ENCODE peak calls at places on chromosomes 6 and 20, in eight cellular contexts. One of them, this sample, is unnamed.
A peak's percentile ranks its signal among the peaks of the same experiment; 100 is the strongest.

GRCh38 chr6:155066371-155066770 is 71.3 kb downstream of the TIAM2 start:
- DNase-seq in astrocyte of the cerebellum: peak; percentile 61
- DNase-seq in RWPE1: no peak
- DNase-seq in effector memory CD4-positive, alpha-beta T cell: no peak
- DNase-seq in Panc1: no peak
- DNase-seq in stimulated activated CD4-positive, alpha-beta T cell treated with anti-CD3 and anti-CD28 coated beads, Interleukin-1b, Interleukin-23, amount 100 ng/mL, for 1 hour: no peak
- DNase-seq in caudate nucleus: no peak
- DNase-seq in AG09319: no peak
- DNase-seq in this sample: no peak

GRCh38 chr20:48897298-48898044 is 24.0 kb upstream of the ARFGEF2 start:
- DNase-seq in astrocyte of the cerebellum: peak; percentile 86
- DNase-seq in RWPE1: peak; percentile 93
- DNase-seq in effector memory CD4-positive, alpha-beta T cell: no peak
- DNase-seq in Panc1: peak; percentile 91
- DNase-seq in stimulated activated CD4-positive, alpha-beta T cell treated with anti-CD3 and anti-CD28 coated beads, Interleukin-1b, Interleukin-23, amount 100 ng/mL, for 1 hour: no peak
- DNase-seq in caudate nucleus: no peak
- DNase-seq in AG09319: peak; percentile 53
- DNase-seq in this sample: no peak

GRCh38 chr6:164928041-164928321 is 381.4 kb downstream of the C6orf118 start:
- DNase-seq in astrocyte of the cerebellum: no peak
- DNase-seq in RWPE1: no peak
- DNase-seq in effector memory CD4-positive, alpha-beta T cell: no peak
- DNase-seq in Panc1: no peak
- DNase-seq in stimulated activated CD4-positive, alpha-beta T cell treated with anti-CD3 and anti-CD28 coated beads, Interleukin-1b, Interleukin-23, amount 100 ng/mL, for 1 hour: no peak
- DNase-seq in caudate nucleus: no peak
- DNase-seq in AG09319: no peak
- DNase-seq in this sample: no peak

GRCh38 chr6:15551798-15552197 is 111.0 kb downstream of the DTNBP1 start:
- DNase-seq in astrocyte of the cerebellum: peak; percentile 70
- DNase-seq in RWPE1: no peak
- DNase-seq in effector memory CD4-positive, alpha-beta T cell: no peak
- DNase-seq in Panc1: no peak
- DNase-seq in stimulated activated CD4-positive, alpha-beta T cell treated with anti-CD3 and anti-CD28 coated beads, Interleukin-1b, Interleukin-23, amount 100 ng/mL, for 1 hour: no peak
- DNase-seq in caudate nucleus: no peak
- DNase-seq in AG09319: no peak
- DNase-seq in this sample: no peak

GRCh38 chr6:156791261-156791850 is 14.2 kb downstream of the ARID1B start:
- DNase-seq in astrocyte of the cerebellum: no peak
- DNase-seq in RWPE1: peak; percentile 55
- DNase-seq in effector memory CD4-positive, alpha-beta T cell: no peak
- DNase-seq in Panc1: no peak
- DNase-seq in stimulated activated CD4-positive, alpha-beta T cell treated with anti-CD3 and anti-CD28 coated beads, Interleukin-1b, Interleukin-23, amount 100 ng/mL, for 1 hour: no peak
- DNase-seq in caudate nucleus: no peak
- DNase-seq in AG09319: no peak
- DNase-seq in this sample: no peak

GRCh38 chr20:2914160-2914559 is 40.9 kb downstream of the PTPRA start:
- DNase-seq in astrocyte of the cerebellum: peak; percentile 4
- DNase-seq in RWPE1: no peak
- DNase-seq in effector memory CD4-positive, alpha-beta T cell: no peak
- DNase-seq in Panc1: no peak
- DNase-seq in stimulated activated CD4-positive, alpha-beta T cell treated with anti-CD3 and anti-CD28 coated beads, Interleukin-1b, Interleukin-23, amount 100 ng/mL, for 1 hour: no peak
- DNase-seq in caudate nucleus: no peak
- DNase-seq in AG09319: no peak
- DNase-seq in this sample: no peak

GRCh38 chr6:73679009-73679408 is 17.0 kb upstream of the CD109 start:
- DNase-seq in astrocyte of the cerebellum: no peak
- DNase-seq in RWPE1: no peak
- DNase-seq in effector memory CD4-positive, alpha-beta T cell: no peak
- DNase-seq in Panc1: no peak
- DNase-seq in stimulated activated CD4-positive, alpha-beta T cell treated with anti-CD3 and anti-CD28 coated beads, Interleukin-1b, Interleukin-23, amount 100 ng/mL, for 1 hour: no peak
- DNase-seq in caudate nucleus: no peak
- DNase-seq in AG09319: no peak
- DNase-seq in this sample: no peak

GRCh38 chr6:99458319-99458718 is 33.2 kb upstream of the PNISR start:
- DNase-seq in astrocyte of the cerebellum: no peak
- DNase-seq in RWPE1: no peak
- DNase-seq in effector memory CD4-positive, alpha-beta T cell: no peak
- DNase-seq in Panc1: no peak
- DNase-seq in stimulated activated CD4-positive, alpha-beta T cell treated with anti-CD3 and anti-CD28 coated beads, Interleukin-1b, Interleukin-23, amount 100 ng/mL, for 1 hour: no peak
- DNase-seq in caudate nucleus: no peak
- DNase-seq in AG09319: no peak
- DNase-seq in this sample: no peak

GRCh38 chr20:25494506-25495188 is 87.2 kb downstream of the GINS1 start:
- DNase-seq in astrocyte of the cerebellum: no peak
- DNase-seq in RWPE1: no peak
- DNase-seq in effector memory CD4-positive, alpha-beta T cell: no peak
- DNase-seq in Panc1: no peak
- DNase-seq in stimulated activated CD4-positive, alpha-beta T cell treated with anti-CD3 and anti-CD28 coated beads, Interleukin-1b, Interleukin-23, amount 100 ng/mL, for 1 hour: no peak
- DNase-seq in caudate nucleus: no peak
- DNase-seq in AG09319: no peak
- DNase-seq in this sample: no peak

GRCh38 chr6:143014764-143015163 is 45.9 kb upstream of the AIG1 start:
- DNase-seq in astrocyte of the cerebellum: no peak
- DNase-seq in RWPE1: no peak
- DNase-seq in effector memory CD4-positive, alpha-beta T cell: no peak
- DNase-seq in Panc1: no peak
- DNase-seq in stimulated activated CD4-positive, alpha-beta T cell treated with anti-CD3 and anti-CD28 coated beads, Interleukin-1b, Interleukin-23, amount 100 ng/mL, for 1 hour: no peak
- DNase-seq in caudate nucleus: no peak
- DNase-seq in AG09319: no peak
- DNase-seq in this sample: no peak

GRCh38 chr20:34753706-34754461 is 49.7 kb downstream of the TP53INP2 start:
- DNase-seq in astrocyte of the cerebellum: no peak
- DNase-seq in RWPE1: no peak
- DNase-seq in effector memory CD4-positive, alpha-beta T cell: no peak
- DNase-seq in Panc1: no peak
- DNase-seq in stimulated activated CD4-positive, alpha-beta T cell treated with anti-CD3 and anti-CD28 coated beads, Interleukin-1b, Interleukin-23, amount 100 ng/mL, for 1 hour: no peak
- DNase-seq in caudate nucleus: no peak
- DNase-seq in AG09319: peak; percentile 24
- DNase-seq in this sample: no peak

GRCh38 chr20:19078448-19079373 is 133.7 kb upstream of the SLC24A3 start:
- DNase-seq in astrocyte of the cerebellum: no peak
- DNase-seq in RWPE1: no peak
- DNase-seq in effector memory CD4-positive, alpha-beta T cell: no peak
- DNase-seq in Panc1: no peak
- DNase-seq in stimulated activated CD4-positive, alpha-beta T cell treated with anti-CD3 and anti-CD28 coated beads, Interleukin-1b, Interleukin-23, amount 100 ng/mL, for 1 hour: no peak
- DNase-seq in caudate nucleus: no peak
- DNase-seq in AG09319: no peak
- DNase-seq in this sample: no peak

GRCh38 chr6:26224940-26225847 is 138.0 kb downstream of the HFE start:
- DNase-seq in astrocyte of the cerebellum: peak; percentile 90
- DNase-seq in RWPE1: no peak
- DNase-seq in effector memory CD4-positive, alpha-beta T cell: no peak
- DNase-seq in Panc1: no peak
- DNase-seq in stimulated activated CD4-positive, alpha-beta T cell treated with anti-CD3 and anti-CD28 coated beads, Interleukin-1b, Interleukin-23, amount 100 ng/mL, for 1 hour: no peak
- DNase-seq in caudate nucleus: no peak
- DNase-seq in AG09319: no peak
- DNase-seq in this sample: no peak

GRCh38 chr6:51718533-51718932 is 368.9 kb downstream of the PKHD1 start:
- DNase-seq in astrocyte of the cerebellum: no peak
- DNase-seq in RWPE1: no peak
- DNase-seq in effector memory CD4-positive, alpha-beta T cell: no peak
- DNase-seq in Panc1: no peak
- DNase-seq in stimulated activated CD4-positive, alpha-beta T cell treated with anti-CD3 and anti-CD28 coated beads, Interleukin-1b, Interleukin-23, amount 100 ng/mL, for 1 hour: no peak
- DNase-seq in caudate nucleus: no peak
- DNase-seq in AG09319: no peak
- DNase-seq in this sample: no peak

GRCh38 chr20:57205625-57206219 is 60.7 kb downstream of the BMP7 start:
- DNase-seq in astrocyte of the cerebellum: no peak
- DNase-seq in RWPE1: peak; percentile 95
- DNase-seq in effector memory CD4-positive, alpha-beta T cell: no peak
- DNase-seq in Panc1: peak; percentile 41
- DNase-seq in stimulated activated CD4-positive, alpha-beta T cell treated with anti-CD3 and anti-CD28 coated beads, Interleukin-1b, Interleukin-23, amount 100 ng/mL, for 1 hour: no peak
- DNase-seq in caudate nucleus: no peak
- DNase-seq in AG09319: peak; percentile 24
- DNase-seq in this sample: no peak

GRCh38 chr20:15162061-15162740 is 824.8 kb upstream of the FLRT3 start:
- DNase-seq in astrocyte of the cerebellum: no peak
- DNase-seq in RWPE1: no peak
- DNase-seq in effector memory CD4-positive, alpha-beta T cell: no peak
- DNase-seq in Panc1: no peak
- DNase-seq in stimulated activated CD4-positive, alpha-beta T cell treated with anti-CD3 and anti-CD28 coated beads, Interleukin-1b, Interleukin-23, amount 100 ng/mL, for 1 hour: no peak
- DNase-seq in caudate nucleus: no peak
- DNase-seq in AG09319: no peak
- DNase-seq in this sample: no peak

GRCh38 chr6:113979930-113980329 is 9.0 kb upstream of the HDAC2 start:
- DNase-seq in astrocyte of the cerebellum: no peak
- DNase-seq in RWPE1: no peak
- DNase-seq in effector memory CD4-positive, alpha-beta T cell: no peak
- DNase-seq in Panc1: no peak
- DNase-seq in stimulated activated CD4-positive, alpha-beta T cell treated with anti-CD3 and anti-CD28 coated beads, Interleukin-1b, Interleukin-23, amount 100 ng/mL, for 1 hour: no peak
- DNase-seq in caudate nucleus: no peak
- DNase-seq in AG09319: no peak
- DNase-seq in this sample: no peak

GRCh38 chr6:3888153-3888957 is 39.2 kb downstream of the FAM50B start:
- DNase-seq in astrocyte of the cerebellum: no peak
- DNase-seq in RWPE1: no peak
- DNase-seq in effector memory CD4-positive, alpha-beta T cell: no peak
- DNase-seq in Panc1: peak; percentile 32
- DNase-seq in stimulated activated CD4-positive, alpha-beta T cell treated with anti-CD3 and anti-CD28 coated beads, Interleukin-1b, Interleukin-23, amount 100 ng/mL, for 1 hour: no peak
- DNase-seq in caudate nucleus: no peak
- DNase-seq in AG09319: no peak
- DNase-seq in this sample: no peak

GRCh38 chr20:62476074-62476838 is 461 bp upstream of the GATA5 start:
- DNase-seq in astrocyte of the cerebellum: no peak
- DNase-seq in RWPE1: no peak
- DNase-seq in effector memory CD4-positive, alpha-beta T cell: no peak
- DNase-seq in Panc1: no peak
- DNase-seq in stimulated activated CD4-positive, alpha-beta T cell treated with anti-CD3 and anti-CD28 coated beads, Interleukin-1b, Interleukin-23, amount 100 ng/mL, for 1 hour: no peak
- DNase-seq in caudate nucleus: no peak
- DNase-seq in AG09319: no peak
- DNase-seq in this sample: no peak

GRCh38 chr20:60695223-60695622 is 556.8 kb upstream of the CDH4 start:
- DNase-seq in astrocyte of the cerebellum: peak; percentile 42
- DNase-seq in RWPE1: peak; percentile 47
- DNase-seq in effector memory CD4-positive, alpha-beta T cell: no peak
- DNase-seq in Panc1: no peak
- DNase-seq in stimulated activated CD4-positive, alpha-beta T cell treated with anti-CD3 and anti-CD28 coated beads, Interleukin-1b, Interleukin-23, amount 100 ng/mL, for 1 hour: no peak
- DNase-seq in caudate nucleus: peak; percentile 51
- DNase-seq in AG09319: peak; percentile 31
- DNase-seq in this sample: no peak

GRCh38 chr6:137309078-137309762 is 90.0 kb upstream of the IFNGR1 start:
- DNase-seq in astrocyte of the cerebellum: peak; percentile 60
- DNase-seq in RWPE1: peak; percentile 80
- DNase-seq in effector memory CD4-positive, alpha-beta T cell: peak; percentile 2
- DNase-seq in Panc1: no peak
- DNase-seq in stimulated activated CD4-positive, alpha-beta T cell treated with anti-CD3 and anti-CD28 coated beads, Interleukin-1b, Interleukin-23, amount 100 ng/mL, for 1 hour: no peak
- DNase-seq in caudate nucleus: peak; percentile 16
- DNase-seq in AG09319: no peak
- DNase-seq in this sample: peak; percentile 37

GRCh38 chr6:17630511-17631073 is 30.5 kb downstream of the FAM8A1 start:
- DNase-seq in astrocyte of the cerebellum: no peak
- DNase-seq in RWPE1: no peak
- DNase-seq in effector memory CD4-positive, alpha-beta T cell: no peak
- DNase-seq in Panc1: no peak
- DNase-seq in stimulated activated CD4-positive, alpha-beta T cell treated with anti-CD3 and anti-CD28 coated beads, Interleukin-1b, Interleukin-23, amount 100 ng/mL, for 1 hour: no peak
- DNase-seq in caudate nucleus: no peak
- DNase-seq in AG09319: no peak
- DNase-seq in this sample: no peak

GRCh38 chr20:35165221-35166185 is 6.4 kb upstream of the PROCR start:
- DNase-seq in astrocyte of the cerebellum: no peak
- DNase-seq in RWPE1: no peak
- DNase-seq in effector memory CD4-positive, alpha-beta T cell: no peak
- DNase-seq in Panc1: no peak
- DNase-seq in stimulated activated CD4-positive, alpha-beta T cell treated with anti-CD3 and anti-CD28 coated beads, Interleukin-1b, Interleukin-23, amount 100 ng/mL, for 1 hour: no peak
- DNase-seq in caudate nucleus: no peak
- DNase-seq in AG09319: no peak
- DNase-seq in this sample: no peak

GRCh38 chr20:34115232-34115631 is 3.2 kb upstream of the EIF2S2 start:
- DNase-seq in astrocyte of the cerebellum: no peak
- DNase-seq in RWPE1: no peak
- DNase-seq in effector memory CD4-positive, alpha-beta T cell: no peak
- DNase-seq in Panc1: no peak
- DNase-seq in stimulated activated CD4-positive, alpha-beta T cell treated with anti-CD3 and anti-CD28 coated beads, Interleukin-1b, Interleukin-23, amount 100 ng/mL, for 1 hour: no peak
- DNase-seq in caudate nucleus: no peak
- DNase-seq in AG09319: no peak
- DNase-seq in this sample: no peak

GRCh38 chr6:46128476-46128875 is 1.3 kb upstream of the ENPP4 start:
- DNase-seq in astrocyte of the cerebellum: no peak
- DNase-seq in RWPE1: no peak
- DNase-seq in effector memory CD4-positive, alpha-beta T cell: no peak
- DNase-seq in Panc1: no peak
- DNase-seq in stimulated activated CD4-positive, alpha-beta T cell treated with anti-CD3 and anti-CD28 coated beads, Interleukin-1b, Interleukin-23, amount 100 ng/mL, for 1 hour: no peak
- DNase-seq in caudate nucleus: no peak
- DNase-seq in AG09319: no peak
- DNase-seq in this sample: no peak

GRCh38 chr6:142871910-142872331 is 73.1 kb downstream of the HIVEP2 start:
- DNase-seq in astrocyte of the cerebellum: peak; percentile 96
- DNase-seq in RWPE1: peak; percentile 31
- DNase-seq in effector memory CD4-positive, alpha-beta T cell: peak; percentile 59
- DNase-seq in Panc1: no peak
- DNase-seq in stimulated activated CD4-positive, alpha-beta T cell treated with anti-CD3 and anti-CD28 coated beads, Interleukin-1b, Interleukin-23, amount 100 ng/mL, for 1 hour: no peak
- DNase-seq in caudate nucleus: no peak
- DNase-seq in AG09319: peak; percentile 24
- DNase-seq in this sample: peak; percentile 21

GRCh38 chr6:2942916-2943563 is 28.3 kb downstream of the SERPINB6 start:
- DNase-seq in astrocyte of the cerebellum: no peak
- DNase-seq in RWPE1: no peak
- DNase-seq in effector memory CD4-positive, alpha-beta T cell: no peak
- DNase-seq in Panc1: no peak
- DNase-seq in stimulated activated CD4-positive, alpha-beta T cell treated with anti-CD3 and anti-CD28 coated beads, Interleukin-1b, Interleukin-23, amount 100 ng/mL, for 1 hour: no peak
- DNase-seq in caudate nucleus: no peak
- DNase-seq in AG09319: no peak
- DNase-seq in this sample: no peak

GRCh38 chr6:119034827-119035458 is 43.5 kb downstream of the FAM184A start:
- DNase-seq in astrocyte of the cerebellum: no peak
- DNase-seq in RWPE1: no peak
- DNase-seq in effector memory CD4-positive, alpha-beta T cell: no peak
- DNase-seq in Panc1: no peak
- DNase-seq in stimulated activated CD4-positive, alpha-beta T cell treated with anti-CD3 and anti-CD28 coated beads, Interleukin-1b, Interleukin-23, amount 100 ng/mL, for 1 hour: no peak
- DNase-seq in caudate nucleus: no peak
- DNase-seq in AG09319: no peak
- DNase-seq in this sample: no peak

GRCh38 chr6:43806041-43806757 is 36.2 kb downstream of the VEGFA start:
- DNase-seq in astrocyte of the cerebellum: no peak
- DNase-seq in RWPE1: no peak
- DNase-seq in effector memory CD4-positive, alpha-beta T cell: no peak
- DNase-seq in Panc1: no peak
- DNase-seq in stimulated activated CD4-positive, alpha-beta T cell treated with anti-CD3 and anti-CD28 coated beads, Interleukin-1b, Interleukin-23, amount 100 ng/mL, for 1 hour: no peak
- DNase-seq in caudate nucleus: no peak
- DNase-seq in AG09319: no peak
- DNase-seq in this sample: no peak

GRCh38 chr20:53942121-53942816 is 128.1 kb downstream of the BCAS1 start:
- DNase-seq in astrocyte of the cerebellum: no peak
- DNase-seq in RWPE1: no peak
- DNase-seq in effector memory CD4-positive, alpha-beta T cell: no peak
- DNase-seq in Panc1: no peak
- DNase-seq in stimulated activated CD4-positive, alpha-beta T cell treated with anti-CD3 and anti-CD28 coated beads, Interleukin-1b, Interleukin-23, amount 100 ng/mL, for 1 hour: no peak
- DNase-seq in caudate nucleus: no peak
- DNase-seq in AG09319: no peak
- DNase-seq in this sample: no peak

GRCh38 chr20:32970973-32971300 is 33.3 kb downstream of the SUN5 start:
- DNase-seq in astrocyte of the cerebellum: no peak
- DNase-seq in RWPE1: no peak
- DNase-seq in effector memory CD4-positive, alpha-beta T cell: no peak
- DNase-seq in Panc1: no peak
- DNase-seq in stimulated activated CD4-positive, alpha-beta T cell treated with anti-CD3 and anti-CD28 coated beads, Interleukin-1b, Interleukin-23, amount 100 ng/mL, for 1 hour: no peak
- DNase-seq in caudate nucleus: no peak
- DNase-seq in AG09319: no peak
- DNase-seq in this sample: no peak

GRCh38 chr6:34196833-34197195 is 39.9 kb upstream of the HMGA1 start:
- DNase-seq in astrocyte of the cerebellum: no peak
- DNase-seq in RWPE1: no peak
- DNase-seq in effector memory CD4-positive, alpha-beta T cell: no peak
- DNase-seq in Panc1: no peak
- DNase-seq in stimulated activated CD4-positive, alpha-beta T cell treated with anti-CD3 and anti-CD28 coated beads, Interleukin-1b, Interleukin-23, amount 100 ng/mL, for 1 hour: no peak
- DNase-seq in caudate nucleus: no peak
- DNase-seq in AG09319: no peak
- DNase-seq in this sample: no peak

GRCh38 chr6:66390393-66390792 is 683.4 kb upstream of the EYS start:
- DNase-seq in astrocyte of the cerebellum: no peak
- DNase-seq in RWPE1: no peak
- DNase-seq in effector memory CD4-positive, alpha-beta T cell: no peak
- DNase-seq in Panc1: no peak
- DNase-seq in stimulated activated CD4-positive, alpha-beta T cell treated with anti-CD3 and anti-CD28 coated beads, Interleukin-1b, Interleukin-23, amount 100 ng/mL, for 1 hour: no peak
- DNase-seq in caudate nucleus: no peak
- DNase-seq in AG09319: no peak
- DNase-seq in this sample: no peak

GRCh38 chr20:58765795-58766194 is 73.2 kb downstream of the NPEPL1 start:
- DNase-seq in astrocyte of the cerebellum: no peak
- DNase-seq in RWPE1: no peak
- DNase-seq in effector memory CD4-positive, alpha-beta T cell: no peak
- DNase-seq in Panc1: no peak
- DNase-seq in stimulated activated CD4-positive, alpha-beta T cell treated with anti-CD3 and anti-CD28 coated beads, Interleukin-1b, Interleukin-23, amount 100 ng/mL, for 1 hour: no peak
- DNase-seq in caudate nucleus: no peak
- DNase-seq in AG09319: no peak
- DNase-seq in this sample: no peak